ENCODE peak calls at places on chromosomes 13 and 19, in ten cellular contexts. U is amygdala; Z is endothelial cell; B is uterus; Q is CD8-positive, alpha-beta T cell; N is skeletal muscle cell; Y is NCI-H1105 treated with DMSO at 0.1 percent for 48 hours; L is EL; R is OCI-LY7; O is NCI-H460. H is an unnamed sample.
A peak's percentile ranks its signal among the peaks of the same experiment; 100 is the strongest.

GRCh38 chr19:19134687-19135158 is 3.6 kb downstream of the TMEM161A start:
- DNase-seq in Z (no peak), Y (peak; percentile 8), B (no peak), N (no peak), R (peak; percentile 52), U (no peak), Q (peak; percentile 50), O (no peak), L (no peak), H (no peak)

GRCh38 chr19:19817357-19817756 is 4.2 kb downstream of the ZNF506 start:
- DNase-seq in N (no peak), R (no peak), Y (no peak), O (no peak), U (no peak), L (no peak), Q (peak; percentile 87), B (no peak), Z (no peak), H (no peak)

GRCh38 chr19:1684573-1684912 is 32.1 kb upstream of the TCF3 start:
- DNase-seq in B (no peak), Y (no peak), O (no peak), Q (no peak), L (no peak), R (no peak), Z (no peak), N (no peak), U (no peak), H (no peak)

GRCh38 chr19:21677696-21678418 is 89.5 kb downstream of the ZNF100 start:
- DNase-seq in Y (no peak), O (no peak), Z (no peak), U (no peak), L (no peak), R (no peak), Q (peak; percentile 21), B (no peak), N (no peak), H (no peak)

GRCh38 chr13:112067871-112068305 is 939 bp downstream of the SOX1 start:
- DNase-seq in L (no peak), B (no peak), Z (no peak), O (no peak), Y (peak; percentile 61), U (no peak), Q (no peak), R (no peak), N (no peak), H (no peak)

GRCh38 chr19:34732548-34733255 is 1.3 kb upstream of the ZNF181 start:
- DNase-seq in L (no peak), N (no peak), Y (no peak), O (no peak), U (no peak), R (peak; percentile 18), Z (no peak), B (peak; percentile 28), Q (no peak), H (no peak)

GRCh38 chr19:49515767-49516166 is 3.3 kb downstream of the FCGRT start:
- DNase-seq in Z (no peak), U (no peak), B (no peak), O (no peak), Q (no peak), L (no peak), Y (no peak), N (no peak), R (peak; percentile 13), H (no peak)

GRCh38 chr19:6501740-6502648 is at the start of gene TUBB4A:
- DNase-seq in L (no peak), U (peak; percentile 41), O (no peak), Q (peak; percentile 43), B (no peak), R (peak; percentile 84), N (no peak), Y (no peak), Z (peak; percentile 23), H (no peak)

GRCh38 chr13:34555988-34556387 is 386.1 kb upstream of the NBEA start:
- DNase-seq in Q (no peak), Z (no peak), L (no peak), N (no peak), Y (no peak), U (no peak), B (no peak), O (no peak), R (no peak), H (no peak)

GRCh38 chr13:83549671-83550070 is 332.6 kb downstream of the SLITRK1 start:
- DNase-seq in Y (no peak), U (no peak), Z (no peak), L (no peak), O (no peak), B (no peak), R (no peak), N (no peak), Q (no peak), H (no peak)